ENCODE peak calls at places on chromosome 5, in eight cellular contexts. One of them, this sample, is unnamed.
A peak's percentile ranks its signal among the peaks of the same experiment; 100 is the strongest.

GRCh38 chr5:3339798-3340115 is 255.9 kb upstream of the IRX1 start:
- DNase-seq in keratinocyte: no peak
- DNase-seq in GM23338: no peak
- DNase-seq in GM23248: peak; percentile 37
- DNase-seq in K562: no peak
- DNase-seq in DND-41: no peak
- DNase-seq in PC-3: no peak
- DNase-seq in neural progenitor cell: no peak
- DNase-seq in this sample: no peak

GRCh38 chr5:99037668-99038067 is 108.9 kb upstream of the CHD1 start:
- DNase-seq in GM23338: peak; percentile 18
- DNase-seq in K562: no peak
- DNase-seq in DND-41: peak; percentile 81
- DNase-seq in PC-3: peak; percentile 72
- DNase-seq in keratinocyte: no peak
- DNase-seq in neural progenitor cell: no peak
- DNase-seq in GM23248: no peak
- DNase-seq in this sample: no peak

GRCh38 chr5:122195784-122196394 is 66.5 kb downstream of the ZNF474 start:
- DNase-seq in K562: peak; percentile 21
- DNase-seq in neural progenitor cell: peak; percentile 74
- DNase-seq in PC-3: peak; percentile 57
- DNase-seq in GM23338: peak; percentile 82
- DNase-seq in keratinocyte: no peak
- DNase-seq in DND-41: no peak
- DNase-seq in GM23248: peak; percentile 72
- DNase-seq in this sample: peak; percentile 57

GRCh38 chr5:72079288-72079687 is 28.0 kb upstream of the MAP1B start:
- DNase-seq in K562: no peak
- DNase-seq in keratinocyte: no peak
- DNase-seq in GM23338: peak; percentile 65
- DNase-seq in PC-3: no peak
- DNase-seq in DND-41: no peak
- DNase-seq in GM23248: no peak
- DNase-seq in neural progenitor cell: peak; percentile 66
- DNase-seq in this sample: no peak

GRCh38 chr5:118956727-118957126 is 31.6 kb downstream of the DTWD2 start:
- DNase-seq in keratinocyte: no peak
- DNase-seq in GM23338: peak; percentile 49
- DNase-seq in GM23248: peak; percentile 47
- DNase-seq in DND-41: no peak
- DNase-seq in K562: no peak
- DNase-seq in neural progenitor cell: no peak
- DNase-seq in PC-3: peak; percentile 45
- DNase-seq in this sample: peak; percentile 51

GRCh38 chr5:137415231-137415681 is 83.9 kb downstream of the SPOCK1 start:
- DNase-seq in DND-41: no peak
- DNase-seq in GM23338: no peak
- DNase-seq in K562: no peak
- DNase-seq in PC-3: peak; percentile 61
- DNase-seq in neural progenitor cell: no peak
- DNase-seq in GM23248: peak; percentile 91
- DNase-seq in keratinocyte: no peak
- DNase-seq in this sample: no peak

GRCh38 chr5:34914671-34915138 is 599 bp downstream of the RAD1 start:
- DNase-seq in DND-41: peak; percentile 22
- DNase-seq in GM23248: peak; percentile 54
- DNase-seq in PC-3: peak; percentile 24
- DNase-seq in keratinocyte: no peak
- DNase-seq in neural progenitor cell: no peak
- DNase-seq in K562: peak; percentile 47
- DNase-seq in GM23338: peak; percentile 46
- DNase-seq in this sample: peak; percentile 21

GRCh38 chr5:68369436-68370125 is 154.0 kb downstream of the PIK3R1 start:
- DNase-seq in neural progenitor cell: no peak
- DNase-seq in DND-41: peak; percentile 77
- DNase-seq in keratinocyte: no peak
- DNase-seq in GM23248: no peak
- DNase-seq in K562: no peak
- DNase-seq in PC-3: no peak
- DNase-seq in GM23338: no peak
- DNase-seq in this sample: no peak

GRCh38 chr5:80275347-80275746 is 19.5 kb upstream of the SERINC5 start:
- DNase-seq in PC-3: peak; percentile 28
- DNase-seq in neural progenitor cell: peak; percentile 57
- DNase-seq in K562: no peak
- DNase-seq in GM23248: peak; percentile 16
- DNase-seq in DND-41: peak; percentile 27
- DNase-seq in GM23338: peak; percentile 78
- DNase-seq in keratinocyte: no peak
- DNase-seq in this sample: peak; percentile 69

GRCh38 chr5:151068571-151069197 is 12.2 kb downstream of the TNIP1 start:
- DNase-seq in keratinocyte: no peak
- DNase-seq in DND-41: peak; percentile 21
- DNase-seq in neural progenitor cell: no peak
- DNase-seq in GM23338: no peak
- DNase-seq in PC-3: no peak
- DNase-seq in GM23248: peak; percentile 28
- DNase-seq in K562: no peak
- DNase-seq in this sample: no peak

GRCh38 chr5:32076699-32077695 is 97.1 kb downstream of the GOLPH3 start:
- DNase-seq in neural progenitor cell: peak; percentile 62
- DNase-seq in GM23338: peak; percentile 75
- DNase-seq in DND-41: peak; percentile 43
- DNase-seq in keratinocyte: no peak
- DNase-seq in GM23248: peak; percentile 70
- DNase-seq in K562: peak; percentile 42
- DNase-seq in PC-3: peak; percentile 80
- DNase-seq in this sample: peak; percentile 75

GRCh38 chr5:91079037-91079436 is 304.1 kb downstream of the ARRDC3 start:
- DNase-seq in keratinocyte: no peak
- DNase-seq in GM23338: no peak
- DNase-seq in PC-3: peak; percentile 81
- DNase-seq in DND-41: no peak
- DNase-seq in GM23248: no peak
- DNase-seq in K562: no peak
- DNase-seq in neural progenitor cell: no peak
- DNase-seq in this sample: no peak

DNA sequence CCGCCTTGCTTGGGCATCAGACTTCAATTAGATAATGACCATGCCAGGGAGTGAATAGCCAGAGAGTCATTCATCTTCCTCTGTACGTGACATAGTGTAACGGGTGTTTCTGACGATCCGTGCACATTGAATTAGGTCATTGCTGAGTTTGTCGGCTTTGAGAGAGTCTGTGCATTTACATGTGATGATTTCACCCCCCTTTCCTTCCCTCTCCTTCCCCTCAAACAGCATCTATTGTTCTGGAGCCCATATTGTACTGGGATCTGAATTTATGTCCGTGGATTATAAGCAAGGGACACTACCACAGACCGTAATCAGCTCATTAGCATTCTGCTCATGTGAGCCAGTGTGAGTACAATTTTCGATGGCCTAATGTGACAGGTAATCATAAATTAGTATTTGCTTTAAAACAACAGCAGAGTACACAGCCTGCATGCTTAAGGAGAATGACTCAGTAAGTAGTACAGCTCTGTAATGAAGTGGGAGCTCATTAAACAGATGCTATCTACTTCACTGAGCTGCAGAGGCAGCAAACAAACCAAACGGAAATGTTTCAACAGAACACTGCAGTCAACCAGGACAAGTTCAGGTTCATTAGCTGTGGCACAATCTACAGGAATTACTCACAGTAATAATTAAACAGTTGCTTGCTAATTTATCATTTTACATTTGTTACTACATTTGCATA is 302.1 kb downstream of the CSNK1G3 start:
- DNase-seq in GM23338: no peak
- DNase-seq in PC-3: peak; percentile 34
- DNase-seq in GM23248: peak; percentile 35
- DNase-seq in keratinocyte: no peak
- DNase-seq in DND-41: no peak
- DNase-seq in neural progenitor cell: no peak
- DNase-seq in K562: no peak
- DNase-seq in this sample: peak; percentile 81
- H3K4me3 ChIP-seq in GM23338: no peak overlapping the region
- H3K4me3 ChIP-seq in PC-3: peak overlapping the region; percentile 35
- H3K4me3 ChIP-seq in GM23248: no peak overlapping the region
- H3K4me3 ChIP-seq in keratinocyte: no peak overlapping the region
- H3K4me3 ChIP-seq in DND-41: no peak overlapping the region
- H3K4me3 ChIP-seq in neural progenitor cell: no peak overlapping the region
- H3K4me3 ChIP-seq in K562: no peak overlapping the region
- H3K4me3 ChIP-seq in this sample: peak overlapping the region; percentile 3

GRCh38 chr5:37839441-37840035 is 303 bp downstream of the GDNF start:
- DNase-seq in GM23248: peak; percentile 88
- DNase-seq in GM23338: peak; percentile 64
- DNase-seq in neural progenitor cell: peak; percentile 73
- DNase-seq in keratinocyte: no peak
- DNase-seq in K562: no peak
- DNase-seq in PC-3: peak; percentile 51
- DNase-seq in DND-41: no peak
- DNase-seq in this sample: peak; percentile 83

GRCh38 chr5:37836173-37837100 is 3.4 kb downstream of the GDNF start:
- DNase-seq in keratinocyte: no peak
- DNase-seq in GM23248: peak; percentile 78
- DNase-seq in K562: no peak
- DNase-seq in neural progenitor cell: peak; percentile 70
- DNase-seq in PC-3: peak; percentile 19
- DNase-seq in GM23338: peak; percentile 58
- DNase-seq in DND-41: no peak
- DNase-seq in this sample: no peak

GRCh38 chr5:37838933-37839341 is 904 bp downstream of the GDNF start:
- DNase-seq in keratinocyte: no peak
- DNase-seq in DND-41: no peak
- DNase-seq in GM23248: peak; percentile 46
- DNase-seq in GM23338: peak; percentile 56
- DNase-seq in neural progenitor cell: peak; percentile 27
- DNase-seq in K562: no peak
- DNase-seq in PC-3: no peak
- DNase-seq in this sample: peak; percentile 31

GRCh38 chr5:37837101-37838032 is 2.5 kb downstream of the GDNF start:
- DNase-seq in PC-3: peak; percentile 84
- DNase-seq in DND-41: no peak
- DNase-seq in GM23338: peak; percentile 65
- DNase-seq in keratinocyte: no peak
- DNase-seq in K562: peak; percentile 77
- DNase-seq in neural progenitor cell: peak; percentile 78
- DNase-seq in GM23248: peak; percentile 95
- DNase-seq in this sample: peak; percentile 93

GRCh38 chr5:37838152-37838932 is 1.5 kb downstream of the GDNF start:
- DNase-seq in DND-41: no peak
- DNase-seq in neural progenitor cell: peak; percentile 82
- DNase-seq in K562: no peak
- DNase-seq in GM23248: peak; percentile 82
- DNase-seq in PC-3: peak; percentile 40
- DNase-seq in GM23338: peak; percentile 79
- DNase-seq in keratinocyte: no peak
- DNase-seq in this sample: peak; percentile 75
- TF ChIP-seq EZH2 in DND-41: no peak
- TF ChIP-seq EZH2 in neural progenitor cell: peak; percentile 46
- TF ChIP-seq EZH2 in K562: no peak
- TF ChIP-seq EZH2 in GM23248: no peak
- TF ChIP-seq EZH2 in PC-3: no peak
- TF ChIP-seq EZH2 in GM23338: peak; percentile 75
- TF ChIP-seq EZH2 in keratinocyte: no peak
- TF ChIP-seq EZH2 in this sample: no peak

GRCh38 chr5:142322403-142322746 is 2.4 kb downstream of the SPRY4 start:
- DNase-seq in GM23338: no peak
- DNase-seq in PC-3: no peak
- DNase-seq in K562: no peak
- DNase-seq in GM23248: no peak
- DNase-seq in DND-41: no peak
- DNase-seq in neural progenitor cell: no peak
- DNase-seq in keratinocyte: no peak
- DNase-seq in this sample: no peak

GRCh38 chr5:142324377-142324870 is 397 bp downstream of the SPRY4 start:
- DNase-seq in PC-3: no peak
- DNase-seq in GM23338: no peak
- DNase-seq in neural progenitor cell: no peak
- DNase-seq in GM23248: peak; percentile 86
- DNase-seq in DND-41: no peak
- DNase-seq in keratinocyte: no peak
- DNase-seq in K562: peak; percentile 56
- DNase-seq in this sample: peak; percentile 81

GRCh38 chr5:142323480-142324376 is 1.1 kb downstream of the SPRY4 start:
- DNase-seq in DND-41: no peak
- DNase-seq in GM23338: no peak
- DNase-seq in PC-3: peak; percentile 32
- DNase-seq in K562: no peak
- DNase-seq in GM23248: peak; percentile 66
- DNase-seq in neural progenitor cell: peak; percentile 61
- DNase-seq in keratinocyte: no peak
- DNase-seq in this sample: no peak

GRCh38 chr5:142320851-142321560 is 3.8 kb downstream of the SPRY4 start:
- DNase-seq in K562: no peak
- DNase-seq in GM23338: peak; percentile 44
- DNase-seq in GM23248: peak; percentile 49
- DNase-seq in neural progenitor cell: peak; percentile 48
- DNase-seq in PC-3: no peak
- DNase-seq in DND-41: peak; percentile 78
- DNase-seq in keratinocyte: no peak
- DNase-seq in this sample: no peak

DNA sequence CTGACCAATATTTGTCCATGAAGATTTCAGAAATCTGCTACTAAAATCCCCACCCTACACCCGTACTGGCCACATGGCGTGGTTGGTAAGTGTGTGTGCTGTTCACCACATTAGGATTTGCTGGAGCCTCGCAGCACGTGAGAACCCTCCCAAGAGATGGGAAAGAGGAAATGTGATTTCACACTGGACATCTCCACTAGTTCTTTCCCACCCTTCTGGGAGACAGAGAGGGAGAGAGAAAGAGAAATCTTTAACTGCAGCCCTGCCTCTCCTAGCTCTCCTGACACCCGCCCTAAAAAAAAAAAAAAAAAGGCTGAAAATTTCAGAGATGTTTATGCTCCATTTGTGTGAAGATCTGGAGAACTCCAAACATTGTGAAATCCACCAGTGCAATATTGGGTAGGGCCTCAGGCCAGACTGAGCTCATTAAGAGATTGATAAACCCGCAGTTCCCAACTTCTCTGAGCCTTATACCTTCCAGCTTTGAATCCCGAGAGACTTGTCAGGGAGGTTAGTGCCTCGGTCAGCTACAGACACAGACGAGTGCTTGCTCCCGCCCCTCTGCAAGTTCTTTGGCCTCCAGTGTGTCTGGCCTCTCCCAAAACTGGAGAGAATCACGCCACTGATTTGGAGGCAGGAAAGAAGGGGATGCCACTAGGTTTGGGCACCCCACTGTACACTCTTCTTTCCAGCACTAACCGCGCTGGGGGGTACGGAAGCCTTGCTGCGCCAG is 1.9 kb downstream of the SPRY4 start:
- DNase-seq in keratinocyte: no peak
- DNase-seq in PC-3: peak; percentile 20
- DNase-seq in GM23248: peak; percentile 66
- DNase-seq in DND-41: no peak
- DNase-seq in GM23338: no peak
- DNase-seq in neural progenitor cell: peak; percentile 25
- DNase-seq in K562: no peak
- DNase-seq in this sample: peak; percentile 55
- H3K27ac ChIP-seq in keratinocyte: peak overlapping the region; percentile 75
- H3K27ac ChIP-seq in PC-3: peak overlapping the region; percentile 34
- H3K27ac ChIP-seq in GM23248: peak overlapping the region; percentile 91
- H3K27ac ChIP-seq in DND-41: no peak overlapping the region
- H3K27ac ChIP-seq in GM23338: no peak overlapping the region
- H3K27ac ChIP-seq in neural progenitor cell: no peak overlapping the region
- H3K27ac ChIP-seq in K562: peak overlapping the region; percentile 96
- H3K27ac ChIP-seq in this sample: peak overlapping the region; percentile 98

GRCh38 chr5:132822650-132823480 is 7.6 kb downstream of the SHROOM1 start:
- DNase-seq in GM23248: no peak
- DNase-seq in DND-41: no peak
- DNase-seq in neural progenitor cell: peak; percentile 85
- DNase-seq in PC-3: no peak
- DNase-seq in K562: no peak
- DNase-seq in keratinocyte: no peak
- DNase-seq in GM23338: peak; percentile 88
- DNase-seq in this sample: no peak
- H3K4me3 ChIP-seq in GM23248: no peak overlapping the region
- H3K4me3 ChIP-seq in DND-41: no peak overlapping the region
- H3K4me3 ChIP-seq in neural progenitor cell: peak overlapping the region; percentile 45
- H3K4me3 ChIP-seq in PC-3: no peak overlapping the region
- H3K4me3 ChIP-seq in K562: no peak overlapping the region
- H3K4me3 ChIP-seq in keratinocyte: no peak overlapping the region
- H3K4me3 ChIP-seq in GM23338: peak overlapping the region; percentile 48
- H3K4me3 ChIP-seq in this sample: no peak overlapping the region